ENCODE peak calls at places on chromosomes 5 and 9, in eight cellular contexts. K, H, B, P, R, Q, U and O are unnamed samples.
A peak's percentile ranks its signal among the peaks of the same experiment; 100 is the strongest.

GRCh38 chr5:5688194-5688924 is 265.9 kb downstream of the ICE1 start:
- DNase-seq in H (no peak), K (no peak), B (no peak), Q (no peak), R (no peak), P (no peak), U (no peak), O (no peak)

GRCh38 chr5:107005161-107005560 is 665.6 kb downstream of the EFNA5 start:
- DNase-seq in R (no peak), Q (no peak), K (no peak), B (no peak), H (no peak), P (no peak), U (no peak), O (no peak)

GRCh38 chr5:158777647-158778368 is 321.9 kb downstream of the EBF1 start:
- DNase-seq in U (no peak), H (no peak), B (no peak), Q (no peak), P (no peak), K (no peak), R (no peak), O (no peak)

GRCh38 chr5:159825551-159826051 is 90.7 kb upstream of the ADRA1B start:
- DNase-seq in H (no peak), Q (no peak), P (no peak), K (no peak), U (no peak), B (no peak), R (no peak), O (no peak)

GRCh38 chr9:29751220-29751619 is 2177.9 kb upstream of the C9orf72 start:
- DNase-seq in P (no peak), B (no peak), R (no peak), U (no peak), H (no peak), K (no peak), Q (no peak), O (no peak)

GRCh38 chr9:105243015-105243686 is 1.3 kb upstream of the SLC44A1 start:
- DNase-seq in R (no peak), P (no peak), H (peak; percentile 23), K (no peak), B (no peak), Q (no peak), U (no peak), O (no peak)

GRCh38 chr9:124302921-124303320 is 45.2 kb downstream of the NEK6 start:
- DNase-seq in B (no peak), Q (no peak), P (no peak), H (no peak), R (no peak), K (no peak), U (no peak), O (no peak)

GRCh38 chr5:154485850-154486426 is 7.9 kb upstream of the HAND1 start:
- DNase-seq in U (no peak), H (no peak), K (no peak), P (no peak), B (no peak), Q (no peak), R (no peak), O (no peak)

GRCh38 chr5:168327994-168328393 is 36.5 kb downstream of the WWC1 start:
- DNase-seq in R (no peak), K (no peak), B (no peak), U (no peak), P (no peak), H (no peak), Q (no peak), O (no peak)

GRCh38 chr5:147223951-147224791 is 10.7 kb upstream of the STK32A start:
- DNase-seq in H (peak; percentile 49), R (no peak), U (peak; percentile 26), K (no peak), B (no peak), Q (peak; percentile 27), P (peak; percentile 26), O (peak; percentile 3)

GRCh38 chr9:134366223-134367031 is 40.2 kb downstream of the RXRA start:
- DNase-seq in B (no peak), H (peak; percentile 72), R (no peak), P (no peak), U (peak; percentile 21), K (no peak), Q (peak; percentile 86), O (no peak)

GRCh38 chr5:139140631-139141071 is 57.5 kb downstream of the SIL1 start:
- DNase-seq in R (no peak), U (no peak), B (no peak), P (no peak), K (no peak), H (no peak), Q (no peak), O (no peak)

GRCh38 chr9:36187414-36187813 is 3.3 kb upstream of the CLTA start:
- DNase-seq in U (no peak), H (no peak), P (no peak), B (no peak), R (no peak), Q (no peak), K (no peak), O (no peak)

GRCh38 chr9:16825971-16826370 is 44.5 kb downstream of the BNC2 start:
- DNase-seq in R (no peak), U (no peak), Q (no peak), B (no peak), P (no peak), K (no peak), H (peak; percentile 51), O (no peak)

GRCh38 chr5:138543730-138544104 is 681 bp upstream of the ETF1 start:
- DNase-seq in Q (peak; percentile 58), P (peak; percentile 72), K (peak; percentile 68), R (no peak), H (no peak), B (no peak), U (peak; percentile 54), O (no peak)

GRCh38 chr5:106121972-106122605 is 1548.6 kb downstream of the EFNA5 start:
- DNase-seq in Q (peak; percentile 28), B (no peak), H (no peak), R (no peak), K (no peak), U (peak; percentile 71), P (peak; percentile 40), O (peak; percentile 20)

GRCh38 chr9:131271506-131271931 is 4.8 kb downstream of the FAM78A start:
- DNase-seq in B (no peak), P (no peak), H (no peak), U (no peak), Q (no peak), K (no peak), R (no peak), O (peak; percentile 38)

GRCh38 chr9:126558051-126558665 is 55.6 kb upstream of the LMX1B start:
- DNase-seq in K (peak; percentile 50), P (peak; percentile 84), U (peak; percentile 65), B (peak; percentile 49), H (no peak), Q (peak; percentile 72), R (peak; percentile 49), O (peak; percentile 67)

GRCh38 chr9:132632426-132632825 is 37.4 kb downstream of the DDX31 start:
- DNase-seq in R (no peak), U (no peak), Q (no peak), B (no peak), K (no peak), H (no peak), P (no peak), O (no peak)

GRCh38 chr5:34460496-34460895 is 195.6 kb upstream of the RAI14 start:
- DNase-seq in U (no peak), B (no peak), H (no peak), K (no peak), P (no peak), R (no peak), Q (no peak), O (no peak)

GRCh38 chr5:163305655-163306054 is 131.7 kb upstream of the CCNG1 start:
- DNase-seq in Q (no peak), B (no peak), R (no peak), K (no peak), U (no peak), H (no peak), P (no peak), O (no peak)